ENCODE peak calls at places on chromosomes 3 and 15, in nine cellular contexts. N is bronchial epithelial cell; Y is neural progenitor cell; U is cardiac muscle cell; I is activated CD8-positive, alpha-beta memory T cell treated with anti-CD3 and anti-CD28 coated beads for 24 hours; Q is brain microvascular endothelial cell; W is NCI-H1092; J is occipital lobe; Z is iris pigment epithelial cell. L is an unnamed sample.

GRCh38 chr3:52121459-52121795 is 32.8 kb downstream of the POC1A start:
- DNase-seq in N (no peak), Z (no peak), Y (no peak), J (no peak), I (no peak), Q (no peak), U (peak), W (no peak), L (no peak)

GRCh38 chr15:70504305-70504951 is 258.9 kb downstream of the UACA start:
- DNase-seq in J (peak), U (peak), Y (no peak), Z (peak), W (no peak), N (peak), Q (peak), I (no peak), L (no peak)

GRCh38 chr3:54374214-54374855 is 252.0 kb downstream of the CACNA2D3 start:
- DNase-seq in Q (no peak), Y (peak), I (no peak), J (no peak), N (peak), Z (no peak), U (peak), W (peak), L (peak)

GRCh38 chr3:69385723-69386483 is at the start of gene FRMD4B:
- DNase-seq in J (peak), U (peak), Z (peak), I (peak), Q (no peak), W (peak), N (no peak), Y (peak), L (peak)

GRCh38 chr3:43995078-43995928 is 246.4 kb upstream of the TOPAZ1 start:
- DNase-seq in Z (peak), Q (no peak), N (peak), I (peak), W (no peak), Y (peak), J (peak), U (peak), L (peak)

GRCh38 chr3:178500631-178501030 is 35.6 kb upstream of the KCNMB2 start:
- DNase-seq in Q (no peak), N (no peak), Z (peak), Y (no peak), U (no peak), W (no peak), I (no peak), J (no peak), L (no peak)

GRCh38 chr15:99963096-99963825 is 230.0 kb upstream of the LYSMD4 start:
- DNase-seq in Y (no peak), W (no peak), Z (no peak), U (peak), I (peak), J (no peak), N (peak), Q (no peak), L (no peak)

GRCh38 chr15:80404719-80405553 is 754 bp downstream of the ARNT2 start:
- DNase-seq in U (peak), I (no peak), N (no peak), Y (peak), J (peak), Z (no peak), W (peak), Q (no peak), L (peak)

GRCh38 chr3:167406876-167407492 is 26.9 kb upstream of the ZBBX start:
- DNase-seq in W (peak), Z (peak), I (no peak), Q (peak), J (peak), U (peak), Y (peak), N (peak), L (peak)

GRCh38 chr15:26910715-26911114 is 43.9 kb downstream of the GABRA5 start:
- DNase-seq in Q (no peak), W (no peak), N (no peak), I (no peak), J (no peak), U (no peak), Z (no peak), Y (no peak), L (no peak)

GRCh38 chr3:156551746-156552145 is 3.2 kb downstream of the SSR3 start:
- DNase-seq in N (peak), J (no peak), W (no peak), Y (no peak), I (no peak), Z (peak), U (peak), Q (peak), L (no peak)

GRCh38 chr15:66855039-66855438 is 153.0 kb downstream of the SMAD6 start:
- DNase-seq in W (no peak), I (no peak), Q (no peak), N (no peak), J (no peak), U (no peak), Z (no peak), Y (no peak), L (no peak)

GRCh38 chr15:23877502-23878412 is 190.7 kb upstream of the NDN start:
- DNase-seq in Q (no peak), Z (peak), N (no peak), Y (peak), W (peak), I (no peak), U (peak), J (no peak), L (peak)

GRCh38 chr3:10242182-10243065 is 5.8 kb upstream of the TATDN2 start:
- DNase-seq in J (no peak), Z (peak), U (peak), W (no peak), I (peak), N (no peak), Y (no peak), Q (peak), L (no peak)

GRCh38 chr3:17070560-17070959 is 185.8 kb downstream of the PLCL2 start:
- DNase-seq in Y (peak), Q (no peak), Z (peak), N (no peak), U (peak), I (no peak), J (no peak), W (peak), L (no peak)

GRCh38 chr3:69784854-69785523 is 45.7 kb downstream of the MITF start:
- DNase-seq in Z (peak), J (no peak), I (no peak), U (peak), Q (peak), Y (no peak), W (no peak), N (peak), L (no peak)

GRCh38 chr15:96330450-96331140 is at the start of gene NR2F2:
- DNase-seq in Y (peak), I (no peak), N (peak), Z (peak), W (peak), Q (peak), J (peak), U (peak), L (peak)

GRCh38 chr15:31975446-31976229 is 54.7 kb upstream of the CHRNA7 start:
- DNase-seq in Q (no peak), N (peak), I (no peak), Z (no peak), Y (peak), J (peak), U (no peak), W (no peak), L (no peak)

GRCh38 chr3:141378556-141378955 is 10.3 kb downstream of the ZBTB38 start:
- DNase-seq in U (no peak), N (no peak), W (no peak), Y (no peak), Q (no peak), Z (no peak), J (no peak), I (no peak), L (no peak)

L was measured in HAP-1.